ENCODE peak calls at places on chromosomes 2 and 18, in six cellular contexts. One of them, this sample, is unnamed.

GRCh38 chr2:23602113-23602512 is 217.1 kb downstream of the KLHL29 start:
- DNase-seq in GM12878: no peak
- DNase-seq in endothelial cell of umbilical vein: no peak
- DNase-seq in K562: no peak
- DNase-seq in A549: peak
- DNase-seq in HepG2: no peak
- DNase-seq in this sample: peak

GRCh38 chr2:54570925-54571694 is 115.0 kb downstream of the SPTBN1 start:
- DNase-seq in HepG2: peak
- DNase-seq in K562: peak
- DNase-seq in A549: peak
- DNase-seq in endothelial cell of umbilical vein: peak
- DNase-seq in GM12878: peak
- DNase-seq in this sample: peak

GRCh38 chr18:53541924-53542323 is 682.5 kb downstream of the MBD2 start:
- DNase-seq in endothelial cell of umbilical vein: no peak
- DNase-seq in K562: no peak
- DNase-seq in A549: no peak
- DNase-seq in GM12878: no peak
- DNase-seq in HepG2: no peak
- DNase-seq in this sample: no peak

GRCh38 chr2:215486973-215487372 is 51.1 kb upstream of the FN1 start:
- DNase-seq in endothelial cell of umbilical vein: no peak
- DNase-seq in HepG2: no peak
- DNase-seq in K562: no peak
- DNase-seq in GM12878: no peak
- DNase-seq in A549: no peak
- DNase-seq in this sample: peak

GRCh38 chr18:53380063-53380639 is 844.3 kb downstream of the MBD2 start:
- DNase-seq in A549: peak
- DNase-seq in HepG2: peak
- DNase-seq in endothelial cell of umbilical vein: peak
- DNase-seq in GM12878: peak
- DNase-seq in K562: peak
- DNase-seq in this sample: peak

GRCh38 chr2:46943881-46944798 is 28.5 kb upstream of the MCFD2 start:
- DNase-seq in HepG2: no peak
- DNase-seq in K562: no peak
- DNase-seq in A549: no peak
- DNase-seq in endothelial cell of umbilical vein: no peak
- DNase-seq in GM12878: peak
- DNase-seq in this sample: no peak

GRCh38 chr2:238302076-238302475 is 13.7 kb upstream of the PER2 start:
- DNase-seq in K562: no peak
- DNase-seq in HepG2: no peak
- DNase-seq in A549: no peak
- DNase-seq in endothelial cell of umbilical vein: no peak
- DNase-seq in GM12878: no peak
- DNase-seq in this sample: no peak

GRCh38 chr2:231411871-231412615 is 16.5 kb downstream of the B3GNT7 start:
- DNase-seq in K562: no peak
- DNase-seq in GM12878: no peak
- DNase-seq in A549: peak
- DNase-seq in endothelial cell of umbilical vein: peak
- DNase-seq in HepG2: peak
- DNase-seq in this sample: peak

GRCh38 chr18:52715961-52716360 is 376.0 kb downstream of the DCC start:
- DNase-seq in A549: no peak
- DNase-seq in GM12878: no peak
- DNase-seq in K562: no peak
- DNase-seq in endothelial cell of umbilical vein: no peak
- DNase-seq in HepG2: no peak
- DNase-seq in this sample: no peak

GRCh38 chr2:159516241-159516758 is 100.0 kb downstream of the BAZ2B start:
- DNase-seq in A549: peak
- DNase-seq in HepG2: peak
- DNase-seq in endothelial cell of umbilical vein: peak
- DNase-seq in K562: peak
- DNase-seq in GM12878: peak
- DNase-seq in this sample: peak

GRCh38 chr2:241752253-241752652 is 17.8 kb downstream of the D2HGDH start:
- DNase-seq in K562: no peak
- DNase-seq in endothelial cell of umbilical vein: no peak
- DNase-seq in A549: no peak
- DNase-seq in HepG2: no peak
- DNase-seq in GM12878: no peak
- DNase-seq in this sample: no peak

GRCh38 chr18:39801010-39801409 is 2154.0 kb upstream of the PIK3C3 start:
- DNase-seq in endothelial cell of umbilical vein: peak
- DNase-seq in GM12878: no peak
- DNase-seq in A549: peak
- DNase-seq in HepG2: no peak
- DNase-seq in K562: no peak
- DNase-seq in this sample: no peak

GRCh38 chr2:69168950-69169695 is 156.1 kb downstream of the ANTXR1 start:
- DNase-seq in A549: no peak
- DNase-seq in endothelial cell of umbilical vein: no peak
- DNase-seq in GM12878: no peak
- DNase-seq in HepG2: no peak
- DNase-seq in K562: no peak
- DNase-seq in this sample: no peak

GRCh38 chr2:61762292-61762691 is 91.6 kb downstream of the FAM161A start:
- DNase-seq in GM12878: peak
- DNase-seq in HepG2: no peak
- DNase-seq in K562: no peak
- DNase-seq in A549: no peak
- DNase-seq in endothelial cell of umbilical vein: no peak
- DNase-seq in this sample: no peak

GRCh38 chr2:61758159-61758558 is 95.7 kb downstream of the FAM161A start:
- DNase-seq in HepG2: no peak
- DNase-seq in GM12878: no peak
- DNase-seq in endothelial cell of umbilical vein: no peak
- DNase-seq in K562: no peak
- DNase-seq in A549: no peak
- DNase-seq in this sample: no peak

GRCh38 chr2:61758991-61759390 is 94.9 kb downstream of the FAM161A start:
- DNase-seq in K562: no peak
- DNase-seq in endothelial cell of umbilical vein: no peak
- DNase-seq in HepG2: no peak
- DNase-seq in A549: peak
- DNase-seq in GM12878: no peak
- DNase-seq in this sample: peak

GRCh38 chr2:61763605-61764034 is 90.2 kb downstream of the FAM161A start:
- DNase-seq in HepG2: peak
- DNase-seq in endothelial cell of umbilical vein: no peak
- DNase-seq in K562: peak
- DNase-seq in GM12878: no peak
- DNase-seq in A549: peak
- DNase-seq in this sample: peak

GRCh38 chr2:61759718-61760117 is 94.1 kb downstream of the FAM161A start:
- DNase-seq in A549: peak
- DNase-seq in K562: no peak
- DNase-seq in endothelial cell of umbilical vein: peak
- DNase-seq in HepG2: no peak
- DNase-seq in GM12878: no peak
- DNase-seq in this sample: no peak
- TF ChIP-seq MAX in A549: no peak
- TF ChIP-seq MAX in K562: no peak
- TF ChIP-seq MAX in endothelial cell of umbilical vein: no peak
- TF ChIP-seq MAX in HepG2: no peak
- TF ChIP-seq MAX in GM12878: no peak
- TF ChIP-seq MAX in this sample: no peak

GRCh38 chr18:63322908-63323634 is 3.5 kb upstream of the BCL2 start:
- DNase-seq in HepG2: peak
- DNase-seq in GM12878: no peak
- DNase-seq in A549: peak
- DNase-seq in K562: peak
- DNase-seq in endothelial cell of umbilical vein: peak
- DNase-seq in this sample: peak
- TF ChIP-seq MYC in HepG2: no peak
- TF ChIP-seq MYC in GM12878: no peak
- TF ChIP-seq MYC in A549: no peak
- TF ChIP-seq MYC in K562: no peak
- TF ChIP-seq MYC in endothelial cell of umbilical vein: no peak
- TF ChIP-seq MYC in this sample: peak

DNA sequence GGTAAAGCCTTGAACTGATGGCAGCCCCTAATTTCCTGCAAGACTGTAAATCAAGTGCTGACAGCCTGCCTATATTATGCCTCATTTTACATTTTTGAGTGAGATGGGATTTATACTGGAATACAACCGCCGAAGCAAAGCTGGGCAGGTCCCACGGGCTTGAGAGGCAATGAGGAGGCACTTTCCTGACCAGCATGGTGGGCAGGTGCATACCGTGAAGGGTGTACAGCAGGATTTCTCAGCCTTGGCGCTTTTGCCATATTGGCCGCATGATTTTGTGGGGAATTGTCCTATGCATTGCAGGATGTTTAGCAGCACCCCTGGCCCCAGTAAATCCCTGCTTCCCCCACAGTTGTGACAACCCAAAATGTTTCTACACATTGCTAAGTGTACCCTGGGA is 22.8 kb downstream of the CEP68 start:
- DNase-seq in A549: no peak
- DNase-seq in K562: no peak
- DNase-seq in endothelial cell of umbilical vein: no peak
- DNase-seq in HepG2: no peak
- DNase-seq in GM12878: no peak
- DNase-seq in this sample: no peak
- TF ChIP-seq POLR2A in A549: no peak
- TF ChIP-seq POLR2A in K562: no peak
- TF ChIP-seq POLR2A in endothelial cell of umbilical vein: no peak
- TF ChIP-seq POLR2A in HepG2: peak
- TF ChIP-seq POLR2A in GM12878: peak
- TF ChIP-seq POLR2A in this sample: no peak

GRCh38 chr2:222756951-222757645 is 85.6 kb downstream of the MOGAT1 start:
- DNase-seq in K562: no peak
- DNase-seq in HepG2: no peak
- DNase-seq in GM12878: no peak
- DNase-seq in A549: peak
- DNase-seq in endothelial cell of umbilical vein: no peak
- DNase-seq in this sample: no peak

GRCh38 chr2:222760301-222760897 is 88.9 kb downstream of the MOGAT1 start:
- DNase-seq in K562: no peak
- DNase-seq in endothelial cell of umbilical vein: no peak
- DNase-seq in GM12878: no peak
- DNase-seq in A549: no peak
- DNase-seq in HepG2: no peak
- DNase-seq in this sample: no peak

GRCh38 chr2:222756362-222756831 is 84.9 kb downstream of the MOGAT1 start:
- DNase-seq in HepG2: peak
- DNase-seq in endothelial cell of umbilical vein: no peak
- DNase-seq in GM12878: no peak
- DNase-seq in K562: no peak
- DNase-seq in A549: no peak
- DNase-seq in this sample: no peak

DNA sequence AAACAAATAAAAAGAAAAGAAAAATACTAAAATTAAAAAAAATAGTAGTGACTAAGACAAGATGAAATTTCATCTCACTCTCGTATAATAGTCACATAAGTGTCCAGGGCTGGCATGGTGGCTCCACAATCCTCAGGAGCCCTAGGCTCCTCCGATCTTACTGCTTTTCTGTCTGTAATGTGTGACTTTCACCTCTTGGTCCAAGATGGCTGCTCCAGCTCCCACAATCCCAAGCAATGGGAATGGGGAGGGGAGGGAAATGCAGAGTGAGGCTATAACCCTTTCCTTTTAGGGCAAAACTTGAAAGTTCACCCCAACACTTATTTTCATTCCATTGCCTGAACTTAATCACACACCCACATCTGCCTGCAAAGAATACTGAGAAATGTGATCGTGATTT is 90.4 kb downstream of the MOGAT1 start:
- DNase-seq in A549: no peak
- DNase-seq in K562: no peak
- DNase-seq in GM12878: no peak
- DNase-seq in HepG2: no peak
- DNase-seq in endothelial cell of umbilical vein: no peak
- DNase-seq in this sample: no peak
- TF ChIP-seq MAX in A549: no peak
- TF ChIP-seq MAX in K562: no peak
- TF ChIP-seq MAX in GM12878: no peak
- TF ChIP-seq MAX in HepG2: no peak
- TF ChIP-seq MAX in endothelial cell of umbilical vein: no peak
- TF ChIP-seq MAX in this sample: no peak

DNA sequence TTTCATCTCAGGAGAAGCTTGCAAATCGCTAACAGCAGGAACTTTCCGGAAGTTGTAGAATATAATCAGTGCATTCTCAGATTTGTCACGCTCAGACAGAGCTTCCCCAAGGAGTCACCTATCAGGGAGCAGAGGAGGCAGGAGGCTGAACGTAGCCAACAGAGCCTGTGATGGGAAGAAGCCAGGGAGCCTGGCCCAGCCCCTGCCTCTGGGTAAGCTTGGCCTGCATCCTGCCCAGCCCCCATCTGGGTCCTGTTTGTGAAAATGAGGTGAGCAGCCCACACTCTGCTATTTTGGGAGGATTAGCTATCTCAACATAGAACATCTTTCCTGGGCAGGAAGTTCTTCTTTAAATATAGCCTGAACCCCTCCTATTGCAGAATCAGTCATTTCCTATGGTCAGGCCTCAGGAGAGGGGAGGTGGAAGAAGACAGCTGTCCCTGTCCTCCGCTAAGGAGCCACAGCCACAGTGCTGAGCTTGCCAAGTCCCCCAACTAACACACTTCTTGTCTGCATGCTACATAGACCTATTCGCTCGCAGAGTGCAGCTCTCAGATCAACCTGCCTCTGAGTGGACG is 19.2 kb upstream of the PKDCC start:
- DNase-seq in HepG2: no peak
- DNase-seq in GM12878: peak
- DNase-seq in A549: no peak
- DNase-seq in K562: no peak
- DNase-seq in endothelial cell of umbilical vein: no peak
- DNase-seq in this sample: peak
- TF ChIP-seq MYC in HepG2: no peak
- TF ChIP-seq MYC in GM12878: no peak
- TF ChIP-seq MYC in A549: no peak
- TF ChIP-seq MYC in K562: no peak
- TF ChIP-seq MYC in endothelial cell of umbilical vein: no peak
- TF ChIP-seq MYC in this sample: no peak

DNA sequence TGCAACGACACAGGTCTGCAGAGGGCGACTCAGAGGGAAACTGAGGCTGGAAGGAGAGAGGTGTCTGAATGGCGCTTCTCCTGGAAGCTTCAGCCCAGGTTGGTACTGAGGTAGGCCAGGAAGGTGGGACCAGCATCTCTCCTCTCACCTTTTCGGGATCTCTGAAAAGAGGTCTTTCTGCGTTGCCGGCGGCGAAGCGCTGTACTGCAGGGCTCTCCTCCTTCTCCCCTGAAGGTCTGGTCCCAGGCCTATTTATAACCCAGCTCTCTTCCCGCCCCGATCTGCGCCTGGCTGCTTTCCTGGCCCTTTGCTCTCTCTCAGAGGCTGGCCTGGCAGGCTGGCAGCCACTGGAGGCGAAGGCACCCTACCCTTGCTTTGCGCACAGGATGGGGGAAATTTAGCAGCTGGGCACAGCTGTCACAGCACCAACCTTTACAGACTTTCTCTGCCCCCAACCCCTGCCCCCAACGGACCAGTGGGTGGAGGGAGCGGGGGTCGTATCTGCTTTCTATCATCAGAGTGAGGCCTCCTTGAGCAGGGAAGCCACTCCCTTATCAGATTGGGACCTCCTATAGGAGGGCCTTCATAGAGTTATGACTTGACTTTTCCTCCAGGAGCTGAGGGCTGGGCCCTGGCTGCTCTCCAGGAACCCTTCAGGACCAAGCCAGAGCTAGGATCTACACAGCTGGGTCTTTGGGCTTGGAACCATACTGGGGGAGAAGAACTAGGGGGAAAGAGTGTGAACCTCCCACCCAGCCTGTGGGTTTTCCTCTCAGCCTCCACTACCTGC is 1.1 kb downstream of the DYSF start:
- DNase-seq in endothelial cell of umbilical vein: no peak
- DNase-seq in A549: no peak
- DNase-seq in HepG2: no peak
- DNase-seq in K562: peak
- DNase-seq in GM12878: no peak
- DNase-seq in this sample: peak
- TF ChIP-seq POLR2A in endothelial cell of umbilical vein: no peak
- TF ChIP-seq POLR2A in A549: no peak
- TF ChIP-seq POLR2A in HepG2: no peak
- TF ChIP-seq POLR2A in K562: no peak
- TF ChIP-seq POLR2A in GM12878: no peak
- TF ChIP-seq POLR2A in this sample: no peak

This sample was measured in NB4.